ENCODE peak calls at places on chromosomes 11 and 22, in seven cellular contexts. Z is thoracic aorta; A is heart right ventricle; K is CD8-positive, alpha-beta T cell; E is hepatocyte; T is left ventricle myocardium inferior; L is small intestine. M is an unnamed sample.

GRCh38 chr11:128469220-128469619 is 118.1 kb downstream of the ETS1 start:
- DNase-seq in Z (no peak), A (no peak), K (no peak), E (no peak), T (no peak), L (no peak), M (no peak)

GRCh38 chr11:28439403-28439802 is 331.2 kb downstream of the METTL15 start:
- DNase-seq in Z (no peak), A (no peak), K (no peak), E (no peak), T (no peak), L (no peak), M (no peak)

GRCh38 chr11:116885951-116886629 is 48.7 kb upstream of the APOA1 start:
- DNase-seq in Z (no peak), A (no peak), K (no peak), E (no peak), T (no peak), L (no peak), M (no peak)

GRCh38 chr11:95088946-95089619 is 563 bp upstream of the ENDOD1 start:
- DNase-seq in Z (no peak), A (no peak), K (no peak), E (no peak), T (no peak), L (no peak), M (no peak)

GRCh38 chr22:19466126-19466716 is 12.8 kb downstream of the UFD1 start:
- DNase-seq in Z (no peak), A (no peak), K (no peak), E (no peak), T (no peak), L (no peak), M (no peak)

GRCh38 chr11:77205467-77206263 is 77.6 kb downstream of the MYO7A start:
- DNase-seq in Z (no peak), A (no peak), K (no peak), E (no peak), T (no peak), L (no peak), M (no peak)

GRCh38 chr11:113579292-113579940 is 104.2 kb upstream of the DRD2 start:
- DNase-seq in Z (no peak), A (no peak), K (no peak), E (no peak), T (no peak), L (no peak), M (no peak)

GRCh38 chr11:86497310-86497709 is 122.6 kb downstream of the CCDC81 start:
- DNase-seq in Z (no peak), A (no peak), K (no peak), E (no peak), T (no peak), L (no peak), M (no peak)

GRCh38 chr22:44950806-44951509 is 58.8 kb downstream of the PHF21B start:
- DNase-seq in Z (no peak), A (no peak), K (no peak), E (no peak), T (no peak), L (no peak), M (no peak)

GRCh38 chr11:2535673-2536439 is 91.0 kb downstream of the KCNQ1 start:
- DNase-seq in Z (no peak), A (no peak), K (no peak), E (no peak), T (peak; percentile 13), L (no peak), M (no peak)

GRCh38 chr22:49712195-49712791 is 115.4 kb downstream of the BRD1 start:
- DNase-seq in Z (no peak), A (no peak), K (no peak), E (peak; percentile 69), T (no peak), L (no peak), M (no peak)

GRCh38 chr22:49928571-49929552 is 10.4 kb downstream of the CRELD2 start:
- DNase-seq in Z (no peak), A (no peak), K (no peak), E (no peak), T (no peak), L (no peak), M (no peak)

GRCh38 chr11:104665631-104666030 is 232.6 kb downstream of the CASP12 start:
- DNase-seq in Z (no peak), A (no peak), K (no peak), E (no peak), T (no peak), L (peak; percentile 1), M (no peak)

GRCh38 chr22:32407332-32407731 is 4.7 kb downstream of the RTCB start:
- DNase-seq in Z (no peak), A (no peak), K (no peak), E (no peak), T (no peak), L (no peak), M (no peak)

GRCh38 chr22:25405854-25406509 is 158.5 kb upstream of the GRK3 start:
- DNase-seq in Z (no peak), A (no peak), K (no peak), E (no peak), T (no peak), L (no peak), M (no peak)

GRCh38 chr22:25404923-25405853 is 159.3 kb upstream of the GRK3 start:
- DNase-seq in Z (no peak), A (peak; percentile 80), K (peak; percentile 66), E (peak; percentile 87), T (peak; percentile 87), L (peak; percentile 78), M (peak; percentile 83)

GRCh38 chr22:25403752-25404471 is 160.6 kb upstream of the GRK3 start:
- DNase-seq in Z (no peak), A (no peak), K (no peak), E (peak; percentile 37), T (no peak), L (peak; percentile 33), M (no peak)

GRCh38 chr22:25403284-25403606 is 161.2 kb upstream of the GRK3 start:
- DNase-seq in Z (no peak), A (no peak), K (no peak), E (no peak), T (no peak), L (peak; percentile 32), M (no peak)

DNA sequence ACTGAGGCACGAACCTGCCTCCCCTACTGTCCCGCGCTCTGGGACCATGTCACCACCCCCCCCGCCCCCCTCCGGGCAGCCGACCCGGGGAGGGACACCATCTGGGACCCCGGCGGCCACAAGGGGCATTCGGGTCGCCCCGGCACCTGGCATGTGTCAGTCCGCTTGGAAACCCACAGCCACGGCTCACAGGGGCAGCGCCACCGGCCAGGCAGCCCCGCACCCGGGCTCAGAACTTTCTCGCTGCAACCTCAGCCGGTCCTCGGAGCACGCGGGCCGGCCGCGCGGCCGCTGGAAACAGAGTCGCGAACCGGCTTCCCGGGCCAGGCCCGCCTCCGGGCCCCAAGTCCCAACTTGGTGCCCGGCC is 159.9 kb upstream of the GRK3 start:
- DNase-seq in Z (no peak), A (no peak), K (no peak), E (peak; percentile 41), T (no peak), L (no peak), M (no peak)
- H3K4me1 ChIP-seq in Z (peaks cover 30% of the 10 kb centered on the region), A (peaks cover 43% of the 10 kb centered on the region), K (peaks cover 30% of the 10 kb centered on the region), E (peaks cover 29% of the 10 kb centered on the region), T (peaks cover 63% of the 10 kb centered on the region), L (no peaks in the 10 kb centered on the region), M (peaks cover 27% of the 10 kb centered on the region)

DNA sequence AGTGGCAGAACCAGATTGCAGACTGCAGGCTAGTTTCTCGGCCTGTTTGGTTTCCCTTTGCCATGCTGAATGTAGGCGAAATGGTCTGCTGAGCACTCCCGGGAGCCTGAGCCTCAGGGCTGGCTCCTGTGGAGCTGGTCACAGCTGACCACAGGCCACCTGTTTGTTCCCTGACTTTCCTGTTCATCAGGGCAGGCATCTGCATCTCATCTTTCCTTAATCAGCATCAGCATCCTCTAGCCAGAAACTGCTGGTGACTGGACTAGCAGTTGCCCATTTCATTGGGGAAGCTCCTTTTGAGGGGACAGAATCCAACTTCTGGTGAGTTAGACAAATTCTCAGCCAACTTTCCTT is 20.2 kb upstream of the C11orf96 start:
- DNase-seq in Z (no peak), A (no peak), K (no peak), E (no peak), T (no peak), L (no peak), M (no peak)
- H3K4me1 ChIP-seq in Z (peaks cover 77% of the 10 kb centered on the region), A (peaks cover 35% of the 10 kb centered on the region), K (no peaks in the 10 kb centered on the region), E (peaks cover 21% of the 10 kb centered on the region), T (peaks cover 72% of the 10 kb centered on the region), L (no peaks in the 10 kb centered on the region), M (peaks cover 32% of the 10 kb centered on the region)

GRCh38 chr11:612961-613300 is 2.8 kb downstream of the IRF7 start:
- DNase-seq in Z (no peak), A (no peak), K (no peak), E (no peak), T (no peak), L (no peak), M (no peak)
- H3K4me1 ChIP-seq in Z (peaks cover 22% of the 10 kb centered on the region), A (peaks cover 24% of the 10 kb centered on the region), K (peaks cover 30% of the 10 kb centered on the region), E (peaks cover 14% of the 10 kb centered on the region), T (peaks cover 60% of the 10 kb centered on the region), L (peaks cover 4% of the 10 kb centered on the region), M (peaks cover 14% of the 10 kb centered on the region)

GRCh38 chr11:93017821-93018690 is 48.6 kb downstream of the MTNR1B start:
- DNase-seq in Z (no peak), A (no peak), K (no peak), E (no peak), T (no peak), L (no peak), M (no peak)
- H3K4me1 ChIP-seq in Z (peaks cover 15% of the 10 kb centered on the region), A (no peaks in the 10 kb centered on the region), K (no peaks in the 10 kb centered on the region), E (no peaks in the 10 kb centered on the region), T (no peaks in the 10 kb centered on the region), L (no peaks in the 10 kb centered on the region), M (peaks cover 4% of the 10 kb centered on the region)

GRCh38 chr22:25566812-25567211 is 2.3 kb downstream of the GRK3 start:
- DNase-seq in Z (no peak), A (no peak), K (no peak), E (no peak), T (no peak), L (no peak), M (no peak)
- H3K4me1 ChIP-seq in Z (peaks cover 19% of the 10 kb centered on the region), A (peaks cover 4% of the 10 kb centered on the region), K (peaks cover 16% of the 10 kb centered on the region), E (peaks cover 4% of the 10 kb centered on the region), T (peaks cover 37% of the 10 kb centered on the region), L (no peaks in the 10 kb centered on the region), M (no peaks in the 10 kb centered on the region)

GRCh38 chr11:111733655-111734088 is 32.5 kb downstream of the PPP2R1B start:
- DNase-seq in Z (no peak), A (no peak), K (no peak), E (no peak), T (no peak), L (no peak), M (no peak)
- H3K4me1 ChIP-seq in Z (peaks cover 94% of the 10 kb centered on the region), A (peaks cover 93% of the 10 kb centered on the region), K (no peaks in the 10 kb centered on the region), E (peaks cover 49% of the 10 kb centered on the region), T (peaks cover 100% of the 10 kb centered on the region), L (no peaks in the 10 kb centered on the region), M (peaks cover 41% of the 10 kb centered on the region)

M was measured in ascending aorta.